ENCODE peak calls at places on chromosomes 6 and 20, in ten cellular contexts. W is neuronal stem cell, T is GM23248, V is iris pigment epithelial cell, N is NCI-H524, X is left ventricle myocardium superior, B is GDM1, Y is NCI-H460, I is SW480, Q is neural progenitor cell. Z is an unnamed sample.

GRCh38 chr6:109242029-109242428 is 140.2 kb downstream of the CD164 start:
- DNase-seq in W (no peak), T (no peak), V (no peak), N (no peak), X (no peak), B (no peak), Y (no peak), I (no peak), Q (no peak), Z (no peak)

GRCh38 chr6:32971245-32971580 is 2.8 kb downstream of the BRD2 start:
- DNase-seq in W (no peak), T (no peak), V (no peak), N (no peak), X (no peak), B (no peak), Y (no peak), I (no peak), Q (no peak), Z (no peak)

GRCh38 chr6:53857318-53858094 is 62.7 kb downstream of the LRRC1 start:
- DNase-seq in W (no peak), T (peak), V (no peak), N (no peak), X (no peak), B (no peak), Y (no peak), I (no peak), Q (no peak), Z (no peak)

GRCh38 chr6:139152088-139152891 is 17.4 kb downstream of the HECA start:
- DNase-seq in W (no peak), T (no peak), V (peak), N (no peak), X (no peak), B (no peak), Y (no peak), I (no peak), Q (no peak), Z (no peak)

GRCh38 chr6:75268121-75268987 is 16.2 kb downstream of the TMEM30A start:
- DNase-seq in W (no peak), T (peak), V (no peak), N (no peak), X (no peak), B (no peak), Y (no peak), I (no peak), Q (no peak), Z (no peak)

GRCh38 chr6:159151266-159151855 is 17.8 kb upstream of the FNDC1 start:
- DNase-seq in W (no peak), T (peak), V (peak), N (peak), X (no peak), B (no peak), Y (peak), I (peak), Q (peak), Z (peak)

GRCh38 chr6:44064089-44064947 is 62.9 kb downstream of the MRPL14 start:
- DNase-seq in W (no peak), T (peak), V (peak), N (no peak), X (no peak), B (no peak), Y (no peak), I (peak), Q (peak), Z (peak)

GRCh38 chr6:42390228-42390934 is 61.3 kb downstream of the TRERF1 start:
- DNase-seq in W (no peak), T (no peak), V (no peak), N (no peak), X (no peak), B (no peak), Y (no peak), I (no peak), Q (no peak), Z (no peak)

GRCh38 chr6:109867009-109867969 is 110.8 kb upstream of the GPR6 start:
- DNase-seq in W (no peak), T (peak), V (no peak), N (no peak), X (peak), B (no peak), Y (no peak), I (no peak), Q (no peak), Z (peak)

GRCh38 chr6:90369024-90369519 is 72.4 kb upstream of the BACH2 start:
- DNase-seq in W (peak), T (peak), V (peak), N (no peak), X (peak), B (no peak), Y (peak), I (peak), Q (peak), Z (peak)

GRCh38 chr20:36493801-36494114 is 47.6 kb upstream of the MYL9 start:
- DNase-seq in W (no peak), T (peak), V (peak), N (no peak), X (peak), B (no peak), Y (no peak), I (no peak), Q (peak), Z (no peak)

GRCh38 chr6:22147469-22147815 is 149.4 kb downstream of the PRL start:
- DNase-seq in W (no peak), T (no peak), V (no peak), N (no peak), X (no peak), B (no peak), Y (no peak), I (no peak), Q (no peak), Z (no peak)

GRCh38 chr6:162055365-162055764 is 672.2 kb downstream of the PRKN start:
- DNase-seq in W (no peak), T (no peak), V (no peak), N (no peak), X (no peak), B (no peak), Y (peak), I (no peak), Q (no peak), Z (no peak)

GRCh38 chr20:20204326-20204725 is 152.0 kb downstream of the CFAP61 start:
- DNase-seq in W (no peak), T (no peak), V (no peak), N (peak), X (no peak), B (no peak), Y (no peak), I (no peak), Q (no peak), Z (no peak)

GRCh38 chr20:35756404-35756803 is 14.3 kb upstream of the RBM39 start:
- DNase-seq in W (no peak), T (no peak), V (no peak), N (no peak), X (no peak), B (no peak), Y (no peak), I (no peak), Q (no peak), Z (no peak)

GRCh38 chr6:53928641-53929339 is 134.0 kb downstream of the LRRC1 start:
- DNase-seq in W (no peak), T (no peak), V (peak), N (no peak), X (no peak), B (no peak), Y (no peak), I (peak), Q (no peak), Z (peak)

GRCh38 chr6:166563200-166563599 is 23.3 kb downstream of the RAMACL start:
- DNase-seq in W (no peak), T (no peak), V (no peak), N (no peak), X (no peak), B (no peak), Y (no peak), I (no peak), Q (no peak), Z (no peak)

GRCh38 chr6:122969999-122970398 is 26.0 kb upstream of the CLVS2 start:
- DNase-seq in W (no peak), T (no peak), V (no peak), N (no peak), X (no peak), B (no peak), Y (no peak), I (no peak), Q (peak), Z (no peak)

GRCh38 chr6:148446681-148447080 is 104.0 kb downstream of the SASH1 start:
- DNase-seq in W (no peak), T (no peak), V (no peak), N (no peak), X (no peak), B (no peak), Y (no peak), I (no peak), Q (no peak), Z (no peak)

GRCh38 chr6:11445146-11445545 is 92.4 kb upstream of the TMEM170B start:
- DNase-seq in W (no peak), T (no peak), V (no peak), N (no peak), X (no peak), B (no peak), Y (no peak), I (no peak), Q (no peak), Z (no peak)

GRCh38 chr20:58875541-58876134 is 23.1 kb downstream of the GNAS start:
- DNase-seq in W (no peak), T (peak), V (peak), N (no peak), X (no peak), B (no peak), Y (no peak), I (no peak), Q (no peak), Z (no peak)

GRCh38 chr6:139679516-139680179 is 305.2 kb upstream of the CITED2 start:
- DNase-seq in W (no peak), T (peak), V (peak), N (no peak), X (no peak), B (no peak), Y (peak), I (no peak), Q (no peak), Z (no peak)

GRCh38 chr6:159913375-159913774 is 22.6 kb downstream of the MAS1 start:
- DNase-seq in W (no peak), T (no peak), V (no peak), N (no peak), X (no peak), B (no peak), Y (no peak), I (peak), Q (no peak), Z (no peak)

GRCh38 chr6:168037242-168037641 is 39.8 kb downstream of the KIF25 start:
- DNase-seq in W (no peak), T (no peak), V (no peak), N (no peak), X (no peak), B (no peak), Y (no peak), I (peak), Q (peak), Z (peak)

GRCh38 chr20:50724851-50725721 is 6.3 kb upstream of the PARD6B start:
- DNase-seq in W (peak), T (peak), V (peak), N (peak), X (peak), B (no peak), Y (no peak), I (peak), Q (peak), Z (peak)

GRCh38 chr20:53774487-53775203 is 181.0 kb upstream of the ZNF217 start:
- DNase-seq in W (no peak), T (peak), V (peak), N (no peak), X (no peak), B (no peak), Y (no peak), I (peak), Q (no peak), Z (peak)

GRCh38 chr20:58483470-58483869 is 31.7 kb downstream of the APCDD1L start:
- DNase-seq in W (no peak), T (no peak), V (no peak), N (no peak), X (no peak), B (no peak), Y (no peak), I (no peak), Q (no peak), Z (no peak)

GRCh38 chr20:23643665-23644064 is 5.9 kb upstream of the CST3 start:
- DNase-seq in W (no peak), T (no peak), V (no peak), N (no peak), X (no peak), B (peak), Y (no peak), I (no peak), Q (no peak), Z (no peak)

GRCh38 chr6:44043479-44044153 is 83.6 kb downstream of the MRPL14 start:
- DNase-seq in W (no peak), T (no peak), V (no peak), N (no peak), X (peak), B (no peak), Y (no peak), I (peak), Q (no peak), Z (peak)

GRCh38 chr20:63129991-63130653 is 85.8 kb downstream of the YTHDF1 start:
- DNase-seq in W (no peak), T (no peak), V (no peak), N (no peak), X (no peak), B (no peak), Y (peak), I (no peak), Q (peak), Z (no peak)

GRCh38 chr20:50288128-50288623 is 97.5 kb downstream of the CEBPB start:
- DNase-seq in W (no peak), T (no peak), V (no peak), N (no peak), X (peak), B (no peak), Y (no peak), I (no peak), Q (no peak), Z (no peak)